ENCODE peak calls at places on chromosomes 3 and 15, in eight cellular contexts. Q is psoas muscle, A is tibial artery, Y is astrocyte, G is uterus, I is coronary artery, E is heart left ventricle, X is A549. R is an unnamed sample.
A peak's percentile ranks its signal among the peaks of the same experiment; 100 is the strongest.

GRCh38 chr3:178420033-178420432 is 116.2 kb upstream of the KCNMB2 start:
- DNase-seq in I (no peak), Q (no peak), A (no peak), X (no peak), Y (no peak), E (no peak), G (no peak), R (no peak)

GRCh38 chr3:177622520-177622919 is 425.2 kb upstream of the TBL1XR1 start:
- DNase-seq in G (no peak), X (peak; percentile 26), Q (no peak), Y (no peak), I (no peak), E (no peak), A (no peak), R (no peak)

GRCh38 chr3:126827121-126827520 is 123.1 kb downstream of the CHCHD6 start:
- DNase-seq in I (no peak), G (no peak), A (no peak), Y (no peak), E (no peak), Q (peak; percentile 63), X (no peak), R (no peak)

GRCh38 chr15:29638011-29638410 is 184.3 kb downstream of the TJP1 start:
- DNase-seq in G (no peak), Y (no peak), I (no peak), E (no peak), A (no peak), X (no peak), Q (no peak), R (no peak)

GRCh38 chr3:105594219-105594618 is 227.5 kb downstream of the ALCAM start:
- DNase-seq in X (no peak), Q (no peak), I (no peak), G (no peak), E (no peak), A (no peak), Y (peak; percentile 62), R (no peak)

GRCh38 chr3:59451041-59451763 is 401.4 kb upstream of the CFAP20DC start:
- DNase-seq in Q (no peak), X (no peak), E (no peak), Y (no peak), G (no peak), I (no peak), A (no peak), R (no peak)

GRCh38 chr3:136994772-136995516 is 37.2 kb downstream of the IL20RB start:
- DNase-seq in A (peak; percentile 96), I (peak; percentile 85), E (peak; percentile 77), X (peak; percentile 24), G (peak; percentile 82), Y (peak; percentile 69), Q (peak; percentile 81), R (peak; percentile 84)

GRCh38 chr3:128256131-128256530 is 102.8 kb downstream of the EEFSEC start:
- DNase-seq in Q (no peak), I (no peak), A (no peak), Y (no peak), X (no peak), E (no peak), G (no peak), R (no peak)

GRCh38 chr3:158659454-158660237 is 12.8 kb downstream of the LXN start:
- DNase-seq in Y (peak; percentile 65), A (no peak), G (peak; percentile 29), X (peak; percentile 73), E (peak; percentile 43), I (no peak), Q (peak; percentile 32), R (no peak)

GRCh38 chr3:58532794-58533220 is 4.2 kb downstream of the ACOX2 start:
- DNase-seq in Y (peak; percentile 47), X (peak; percentile 69), I (no peak), E (peak; percentile 65), G (peak; percentile 65), A (peak; percentile 78), Q (peak; percentile 73), R (peak; percentile 91)

GRCh38 chr3:29319262-29319661 is 38.4 kb downstream of the RBMS3 start:
- DNase-seq in A (no peak), I (no peak), Q (no peak), Y (no peak), E (no peak), X (no peak), G (no peak), R (no peak)

GRCh38 chr3:29322586-29322985 is 41.7 kb downstream of the RBMS3 start:
- DNase-seq in I (no peak), A (no peak), G (no peak), E (no peak), X (no peak), Q (no peak), Y (no peak), R (no peak)

GRCh38 chr3:29319798-29320197 is 38.9 kb downstream of the RBMS3 start:
- DNase-seq in X (no peak), Y (no peak), A (no peak), I (no peak), E (no peak), Q (no peak), G (no peak), R (no peak)

GRCh38 chr3:29329986-29330514 is 49.2 kb downstream of the RBMS3 start:
- DNase-seq in A (no peak), Y (no peak), Q (no peak), G (no peak), E (no peak), X (peak; percentile 14), I (no peak), R (no peak)

DNA sequence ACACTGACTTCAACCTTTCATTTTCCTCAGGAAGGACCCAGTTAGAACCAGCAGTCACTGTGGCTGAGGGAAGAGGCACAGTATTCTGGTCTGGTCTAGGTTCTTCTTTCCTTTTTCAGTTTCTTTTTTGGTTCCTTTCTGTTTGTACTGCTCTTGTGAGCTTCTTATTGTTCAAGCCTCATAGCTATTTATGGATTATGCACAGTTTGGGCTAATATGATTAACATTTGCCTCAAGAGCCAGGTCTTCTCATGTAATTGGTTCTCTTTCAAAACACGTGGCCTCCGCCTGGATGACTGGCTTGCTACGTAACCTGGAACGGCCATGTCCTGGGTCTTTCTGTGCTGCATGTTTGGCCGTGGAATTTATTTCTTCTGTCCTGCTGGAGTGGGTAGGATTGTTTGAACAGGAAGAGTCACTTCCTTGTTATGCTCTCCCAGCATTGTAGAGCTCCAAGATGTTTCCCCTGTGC is 43.3 kb downstream of the RBMS3 start:
- DNase-seq in E (peak; percentile 57), Q (peak; percentile 50), A (peak; percentile 74), I (peak; percentile 74), X (peak; percentile 92), Y (peak; percentile 71), G (peak; percentile 44), R (peak; percentile 68)
- H3K27ac ChIP-seq in E (peak overlapping the region; percentile 76), Q (peak overlapping the region; percentile 79), A (peak overlapping the region; percentile 55), I (peak overlapping the region; percentile 78), X (peak overlapping the region; percentile 85), Y (peak overlapping the region; percentile 87), G (peak overlapping the region; percentile 65), R (peak overlapping the region; percentile 75)

DNA sequence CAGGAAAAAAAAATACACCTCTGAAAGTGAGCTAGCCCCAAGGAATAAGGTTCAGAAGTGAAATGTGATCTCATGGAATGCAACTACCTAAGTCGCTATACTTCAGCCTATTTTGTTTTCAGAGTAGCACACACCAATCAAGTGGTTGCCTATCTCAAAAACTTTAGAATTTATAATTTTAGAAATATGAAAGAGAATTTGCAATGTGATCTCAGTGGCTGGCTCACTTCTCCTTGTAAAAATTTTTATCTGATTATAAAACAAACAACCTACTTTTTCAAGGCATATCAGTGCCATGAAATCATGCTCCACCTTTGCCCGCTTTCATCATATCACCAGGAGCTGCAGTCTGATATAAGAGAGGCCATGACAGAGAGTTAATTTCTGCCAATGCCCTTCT is 47.3 kb downstream of the CLDN11 start:
- DNase-seq in I (no peak), Y (no peak), A (no peak), G (no peak), Q (no peak), E (no peak), X (peak; percentile 46), R (no peak)
- H3K4me3 ChIP-seq in I (no peak overlapping the region), Y (no peak overlapping the region), A (no peak overlapping the region), G (no peak overlapping the region), Q (no peak overlapping the region), E (no peak overlapping the region), X (no peak overlapping the region), R (no peak overlapping the region)

DNA sequence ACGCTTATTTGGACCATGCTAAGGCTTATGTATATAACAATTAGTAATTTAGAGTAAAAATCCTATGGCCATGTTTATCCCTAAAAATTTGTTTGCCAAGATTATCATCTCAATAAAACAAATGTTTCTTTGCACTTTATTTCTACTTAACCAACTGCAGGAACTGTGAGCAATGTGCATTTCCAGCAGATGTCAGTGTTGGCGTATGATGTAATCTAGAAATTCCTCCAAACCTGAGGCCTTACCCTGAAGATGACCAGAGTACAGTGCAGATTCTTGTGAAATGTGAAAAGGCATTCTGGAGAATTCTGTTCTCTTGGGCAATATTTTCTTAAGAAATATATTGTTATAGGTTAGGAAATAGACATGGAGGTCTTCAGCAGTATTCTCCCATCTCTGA is 205.9 kb downstream of the MBNL1 start:
- DNase-seq in Q (no peak), E (no peak), Y (peak; percentile 49), I (no peak), G (peak; percentile 21), X (peak; percentile 71), A (no peak), R (no peak)
- TF ChIP-seq CTCF in Q (peak; percentile 37), E (peak; percentile 47), Y (peak; percentile 68), I (no peak), G (peak; percentile 69), X (peak; percentile 68), A (peak; percentile 42), R (peak; percentile 49)

DNA sequence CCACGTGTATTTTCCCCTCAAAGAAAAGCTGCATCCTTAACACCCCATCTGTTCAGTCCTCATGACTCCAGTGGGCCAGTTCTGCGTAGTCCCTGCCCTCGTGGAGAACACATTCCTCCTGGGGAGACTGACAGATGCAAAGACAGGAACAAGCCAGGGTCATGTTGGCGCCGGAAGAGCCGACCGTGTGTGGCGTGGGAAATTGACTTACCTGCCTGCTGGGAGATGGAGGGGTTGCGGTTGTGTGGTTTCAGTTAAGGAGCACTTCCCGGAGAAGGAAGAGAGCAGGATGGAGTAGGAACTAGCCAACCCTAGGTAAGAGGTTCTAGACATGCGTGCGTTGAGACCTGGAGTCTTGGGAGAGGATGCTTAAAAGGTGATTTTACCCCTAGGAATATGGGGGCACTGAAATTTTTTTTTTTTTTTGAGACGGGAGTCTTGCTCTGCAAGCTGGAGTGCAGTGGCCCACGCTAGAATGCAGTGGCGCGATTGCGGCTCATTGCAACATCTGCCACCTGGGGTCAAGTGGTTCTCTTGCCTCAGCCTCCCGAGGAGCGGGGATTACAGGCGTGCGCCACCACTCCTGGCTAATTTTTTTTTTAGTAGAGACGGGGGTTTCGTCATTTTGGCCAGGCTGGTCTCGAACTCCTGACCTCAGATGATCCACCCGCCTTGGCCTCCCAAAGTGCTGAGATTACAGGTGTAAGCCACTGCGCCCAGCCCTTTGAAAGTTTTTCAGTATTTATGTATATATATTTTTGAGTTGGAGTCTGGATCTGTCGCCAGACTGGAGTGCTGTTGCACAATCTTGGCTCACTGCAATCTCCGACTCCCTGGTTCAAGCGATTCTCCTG is 1.4 kb downstream of the VHL start:
- DNase-seq in G (peak; percentile 34), X (peak; percentile 35), A (no peak), E (no peak), I (no peak), Y (no peak), Q (no peak), R (no peak)
- H3K27ac ChIP-seq in G (peak overlapping the region; percentile 97), X (peak overlapping the region; percentile 97), A (peak overlapping the region; percentile 94), E (peak overlapping the region; percentile 93), I (no peak overlapping the region), Y (no peak overlapping the region), Q (peak overlapping the region; percentile 92), R (peak overlapping the region; percentile 95)

R was measured in left lung.